ENCODE peak calls at places on chromosomes 11 and 22, in seven cellular contexts. One of them, this sample, is unnamed.
A peak's percentile ranks its signal among the peaks of the same experiment; 100 is the strongest.

GRCh38 chr11:16154715-16155396 is 201.5 kb downstream of the SOX6 start:
- DNase-seq in right lobe of liver: no peak
- DNase-seq in ovary: no peak
- DNase-seq in IMR-90: no peak
- DNase-seq in GM12891: no peak
- DNase-seq in tibial nerve: no peak
- DNase-seq in HCT116: no peak
- DNase-seq in this sample: no peak

GRCh38 chr22:37163618-37164534 is 14.2 kb upstream of the IL2RB start:
- DNase-seq in tibial nerve: no peak
- DNase-seq in IMR-90: no peak
- DNase-seq in ovary: no peak
- DNase-seq in HCT116: no peak
- DNase-seq in right lobe of liver: no peak
- DNase-seq in GM12891: peak; percentile 64
- DNase-seq in this sample: no peak

GRCh38 chr22:28172948-28173360 is 253.9 kb upstream of the PITPNB start:
- DNase-seq in tibial nerve: no peak
- DNase-seq in IMR-90: no peak
- DNase-seq in ovary: no peak
- DNase-seq in GM12891: no peak
- DNase-seq in HCT116: no peak
- DNase-seq in right lobe of liver: no peak
- DNase-seq in this sample: no peak

GRCh38 chr22:34866501-34867171 is 199.3 kb upstream of the ISX start:
- DNase-seq in ovary: no peak
- DNase-seq in right lobe of liver: no peak
- DNase-seq in HCT116: no peak
- DNase-seq in tibial nerve: no peak
- DNase-seq in IMR-90: no peak
- DNase-seq in GM12891: no peak
- DNase-seq in this sample: no peak

GRCh38 chr11:47566166-47566546 is 757 bp downstream of the PTPMT1 start:
- DNase-seq in right lobe of liver: no peak
- DNase-seq in HCT116: no peak
- DNase-seq in tibial nerve: no peak
- DNase-seq in ovary: no peak
- DNase-seq in GM12891: no peak
- DNase-seq in IMR-90: no peak
- DNase-seq in this sample: peak; percentile 53

GRCh38 chr11:10265936-10266335 is 28.1 kb downstream of the SBF2 start:
- DNase-seq in HCT116: no peak
- DNase-seq in tibial nerve: no peak
- DNase-seq in ovary: no peak
- DNase-seq in IMR-90: peak; percentile 37
- DNase-seq in right lobe of liver: no peak
- DNase-seq in GM12891: no peak
- DNase-seq in this sample: no peak

GRCh38 chr11:3154001-3154599 is 11.0 kb downstream of the OSBPL5 start:
- DNase-seq in ovary: no peak
- DNase-seq in right lobe of liver: no peak
- DNase-seq in tibial nerve: no peak
- DNase-seq in GM12891: no peak
- DNase-seq in IMR-90: no peak
- DNase-seq in HCT116: no peak
- DNase-seq in this sample: no peak

GRCh38 chr11:108340958-108341357 is 118.1 kb downstream of the ATM start:
- DNase-seq in GM12891: no peak
- DNase-seq in IMR-90: no peak
- DNase-seq in HCT116: peak; percentile 55
- DNase-seq in tibial nerve: no peak
- DNase-seq in right lobe of liver: no peak
- DNase-seq in ovary: no peak
- DNase-seq in this sample: no peak

GRCh38 chr11:34263462-34264186 is 94.2 kb downstream of the ABTB2 start:
- DNase-seq in right lobe of liver: peak; percentile 77
- DNase-seq in HCT116: peak; percentile 99
- DNase-seq in GM12891: no peak
- DNase-seq in tibial nerve: no peak
- DNase-seq in IMR-90: peak; percentile 82
- DNase-seq in ovary: no peak
- DNase-seq in this sample: no peak

GRCh38 chr11:47571895-47572294 is 6.5 kb downstream of the PTPMT1 start:
- DNase-seq in ovary: no peak
- DNase-seq in IMR-90: peak; percentile 85
- DNase-seq in GM12891: no peak
- DNase-seq in tibial nerve: no peak
- DNase-seq in right lobe of liver: no peak
- DNase-seq in HCT116: no peak
- DNase-seq in this sample: no peak

GRCh38 chr11:70668204-70669202 is 270.2 kb downstream of the CTTN start:
- DNase-seq in tibial nerve: no peak
- DNase-seq in ovary: no peak
- DNase-seq in HCT116: no peak
- DNase-seq in right lobe of liver: no peak
- DNase-seq in IMR-90: peak; percentile 38
- DNase-seq in GM12891: no peak
- DNase-seq in this sample: no peak

GRCh38 chr11:86274503-86274902 is 27.5 kb upstream of the HIKESHI start:
- DNase-seq in right lobe of liver: no peak
- DNase-seq in GM12891: no peak
- DNase-seq in ovary: no peak
- DNase-seq in tibial nerve: no peak
- DNase-seq in IMR-90: no peak
- DNase-seq in HCT116: no peak
- DNase-seq in this sample: peak; percentile 16

GRCh38 chr11:38971141-38971540 is 2373.1 kb upstream of the RAG2 start:
- DNase-seq in IMR-90: no peak
- DNase-seq in ovary: no peak
- DNase-seq in right lobe of liver: no peak
- DNase-seq in GM12891: no peak
- DNase-seq in HCT116: no peak
- DNase-seq in tibial nerve: no peak
- DNase-seq in this sample: no peak

GRCh38 chr11:10302294-10302743 is 2.6 kb upstream of the ADM start:
- DNase-seq in HCT116: no peak
- DNase-seq in right lobe of liver: no peak
- DNase-seq in IMR-90: no peak
- DNase-seq in GM12891: no peak
- DNase-seq in tibial nerve: no peak
- DNase-seq in ovary: no peak
- DNase-seq in this sample: no peak

GRCh38 chr11:130371004-130371590 is 56.4 kb upstream of the ZBTB44 start:
- DNase-seq in tibial nerve: no peak
- DNase-seq in ovary: no peak
- DNase-seq in right lobe of liver: no peak
- DNase-seq in GM12891: peak; percentile 17
- DNase-seq in HCT116: no peak
- DNase-seq in IMR-90: no peak
- DNase-seq in this sample: no peak

GRCh38 chr22:39568278-39568981 is 2.1 kb upstream of the CACNA1I start:
- DNase-seq in right lobe of liver: no peak
- DNase-seq in tibial nerve: no peak
- DNase-seq in IMR-90: no peak
- DNase-seq in HCT116: no peak
- DNase-seq in GM12891: no peak
- DNase-seq in ovary: no peak
- DNase-seq in this sample: no peak

GRCh38 chr11:85123752-85124231 is 503.4 kb downstream of the DLG2 start:
- DNase-seq in ovary: no peak
- DNase-seq in tibial nerve: no peak
- DNase-seq in GM12891: no peak
- DNase-seq in IMR-90: no peak
- DNase-seq in HCT116: no peak
- DNase-seq in right lobe of liver: no peak
- DNase-seq in this sample: no peak

GRCh38 chr22:46415816-46416536 is 80.5 kb downstream of the TRMU start:
- DNase-seq in HCT116: no peak
- DNase-seq in right lobe of liver: no peak
- DNase-seq in IMR-90: peak; percentile 35
- DNase-seq in GM12891: no peak
- DNase-seq in tibial nerve: no peak
- DNase-seq in ovary: no peak
- DNase-seq in this sample: no peak

GRCh38 chr22:46416537-46417267 is 81.2 kb downstream of the TRMU start:
- DNase-seq in GM12891: no peak
- DNase-seq in HCT116: no peak
- DNase-seq in IMR-90: no peak
- DNase-seq in ovary: no peak
- DNase-seq in right lobe of liver: no peak
- DNase-seq in tibial nerve: no peak
- DNase-seq in this sample: no peak

GRCh38 chr22:46417769-46418168 is 82.3 kb downstream of the TRMU start:
- DNase-seq in GM12891: no peak
- DNase-seq in HCT116: no peak
- DNase-seq in IMR-90: no peak
- DNase-seq in right lobe of liver: no peak
- DNase-seq in tibial nerve: no peak
- DNase-seq in ovary: no peak
- DNase-seq in this sample: no peak

GRCh38 chr22:46418827-46419226 is 83.3 kb downstream of the TRMU start:
- DNase-seq in right lobe of liver: no peak
- DNase-seq in tibial nerve: no peak
- DNase-seq in ovary: no peak
- DNase-seq in HCT116: no peak
- DNase-seq in IMR-90: no peak
- DNase-seq in GM12891: no peak
- DNase-seq in this sample: no peak

DNA sequence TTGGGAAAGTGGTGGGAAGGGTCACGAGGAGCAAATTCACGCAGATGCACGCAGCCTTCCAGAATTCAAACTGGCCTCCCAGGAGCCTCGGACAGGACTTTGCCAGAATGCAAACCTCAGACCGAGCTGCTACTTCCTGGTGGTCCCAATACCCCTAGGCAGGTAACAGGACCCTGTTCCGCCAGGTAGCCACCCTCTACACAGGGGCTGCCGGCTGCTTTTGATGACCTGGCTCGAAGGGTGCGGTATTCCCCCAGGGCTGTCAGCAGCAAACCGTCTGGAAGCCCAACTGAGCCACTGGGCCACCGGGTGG is 81.7 kb downstream of the TRMU start:
- DNase-seq in ovary: no peak
- DNase-seq in GM12891: no peak
- DNase-seq in right lobe of liver: no peak
- DNase-seq in tibial nerve: no peak
- DNase-seq in IMR-90: no peak
- DNase-seq in HCT116: no peak
- DNase-seq in this sample: no peak
- TF ChIP-seq POLR2A in ovary: no peak
- TF ChIP-seq POLR2A in GM12891: no peak
- TF ChIP-seq POLR2A in right lobe of liver: no peak
- TF ChIP-seq POLR2A in tibial nerve: no peak
- TF ChIP-seq POLR2A in IMR-90: no peak
- TF ChIP-seq POLR2A in HCT116: no peak
- TF ChIP-seq POLR2A in this sample: no peak

GRCh38 chr11:90222459-90223247 is at the start of gene CHORDC1:
- DNase-seq in right lobe of liver: peak; percentile 97
- DNase-seq in tibial nerve: peak; percentile 81
- DNase-seq in ovary: peak; percentile 85
- DNase-seq in GM12891: peak; percentile 66
- DNase-seq in HCT116: peak; percentile 66
- DNase-seq in IMR-90: peak; percentile 75
- DNase-seq in this sample: peak; percentile 87
- TF ChIP-seq POLR2A in right lobe of liver: peak; percentile 92
- TF ChIP-seq POLR2A in tibial nerve: peak; percentile 96
- TF ChIP-seq POLR2A in ovary: peak; percentile 78
- TF ChIP-seq POLR2A in GM12891: peak; percentile 90
- TF ChIP-seq POLR2A in HCT116: peak; percentile 80
- TF ChIP-seq POLR2A in IMR-90: peak; percentile 85
- TF ChIP-seq POLR2A in this sample: peak; percentile 89

GRCh38 chr11:82858556-82859091 is 41.6 kb downstream of the PRCP start:
- DNase-seq in ovary: no peak
- DNase-seq in IMR-90: peak; percentile 71
- DNase-seq in HCT116: no peak
- DNase-seq in GM12891: no peak
- DNase-seq in tibial nerve: no peak
- DNase-seq in right lobe of liver: no peak
- DNase-seq in this sample: no peak
- TF ChIP-seq POLR2A in ovary: no peak
- TF ChIP-seq POLR2A in IMR-90: no peak
- TF ChIP-seq POLR2A in HCT116: no peak
- TF ChIP-seq POLR2A in GM12891: no peak
- TF ChIP-seq POLR2A in tibial nerve: no peak
- TF ChIP-seq POLR2A in right lobe of liver: no peak
- TF ChIP-seq POLR2A in this sample: no peak

GRCh38 chr22:48573766-48574165 is 1253.9 kb downstream of the BRD1 start:
- DNase-seq in ovary: no peak
- DNase-seq in HCT116: no peak
- DNase-seq in IMR-90: no peak
- DNase-seq in GM12891: no peak
- DNase-seq in tibial nerve: no peak
- DNase-seq in right lobe of liver: no peak
- DNase-seq in this sample: no peak

GRCh38 chr22:48576333-48577013 is 1251.2 kb downstream of the BRD1 start:
- DNase-seq in tibial nerve: no peak
- DNase-seq in GM12891: no peak
- DNase-seq in HCT116: no peak
- DNase-seq in ovary: no peak
- DNase-seq in IMR-90: no peak
- DNase-seq in right lobe of liver: no peak
- DNase-seq in this sample: no peak

GRCh38 chr22:48575567-48576332 is 1251.9 kb downstream of the BRD1 start:
- DNase-seq in IMR-90: no peak
- DNase-seq in ovary: no peak
- DNase-seq in right lobe of liver: no peak
- DNase-seq in GM12891: no peak
- DNase-seq in HCT116: no peak
- DNase-seq in tibial nerve: no peak
- DNase-seq in this sample: no peak

GRCh38 chr22:48572951-48573350 is 1254.7 kb downstream of the BRD1 start:
- DNase-seq in right lobe of liver: no peak
- DNase-seq in tibial nerve: no peak
- DNase-seq in ovary: no peak
- DNase-seq in HCT116: no peak
- DNase-seq in GM12891: no peak
- DNase-seq in IMR-90: no peak
- DNase-seq in this sample: no peak

DNA sequence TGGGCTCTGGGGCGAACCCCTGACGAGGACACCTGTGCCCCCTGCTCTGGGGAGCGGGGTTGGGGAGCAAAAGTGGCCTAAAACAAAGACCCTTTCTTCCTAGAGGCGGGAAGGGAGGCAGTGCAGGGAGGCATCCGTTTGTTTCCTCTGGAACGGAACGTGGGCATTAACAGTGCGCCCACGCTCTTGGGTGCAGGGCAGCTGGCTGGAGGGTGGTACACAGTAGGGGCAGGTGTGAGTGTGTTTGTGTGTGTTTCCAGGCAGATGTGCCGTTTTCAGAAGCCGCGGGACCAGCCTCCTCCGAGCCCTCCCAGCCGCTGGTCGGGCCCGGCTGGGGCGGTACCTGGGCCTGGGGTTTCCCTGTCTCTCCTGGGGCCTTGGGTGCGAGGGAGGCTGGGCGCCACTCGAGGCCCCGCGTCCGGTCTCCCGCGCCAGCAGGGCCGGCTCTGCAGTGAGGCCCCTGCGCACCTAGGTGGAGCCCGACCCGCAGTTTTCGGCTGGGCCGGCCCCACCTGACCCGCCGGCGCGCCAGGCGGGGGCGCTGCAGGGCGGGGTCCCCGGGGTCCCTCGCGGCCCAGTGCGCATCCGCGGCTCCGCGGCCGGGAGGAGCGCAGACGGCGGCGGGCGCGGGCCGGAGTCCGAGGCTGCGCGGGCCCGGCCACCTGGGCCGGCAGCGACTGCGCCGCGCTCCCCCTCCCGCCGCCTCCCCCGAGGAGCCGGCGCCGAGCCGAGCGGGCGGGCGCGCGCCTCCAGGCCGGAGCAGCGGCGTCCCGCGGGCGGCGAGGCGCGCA is 1252.7 kb downstream of the BRD1 start:
- DNase-seq in tibial nerve: no peak
- DNase-seq in right lobe of liver: no peak
- DNase-seq in GM12891: peak; percentile 79
- DNase-seq in ovary: peak; percentile 30
- DNase-seq in HCT116: no peak
- DNase-seq in IMR-90: no peak
- DNase-seq in this sample: peak; percentile 27
- TF ChIP-seq POLR2A in tibial nerve: no peak
- TF ChIP-seq POLR2A in right lobe of liver: no peak
- TF ChIP-seq POLR2A in GM12891: no peak
- TF ChIP-seq POLR2A in ovary: no peak
- TF ChIP-seq POLR2A in HCT116: no peak
- TF ChIP-seq POLR2A in IMR-90: no peak
- TF ChIP-seq POLR2A in this sample: no peak